ENCODE peak calls at places on chromosomes 6 and 20, in six cellular contexts. F is suprapubic skin, V is left ventricle myocardium inferior, H is PC-3, M is upper lobe of right lung, T is lung. J is an unnamed sample.

GRCh38 chr6:134534708-134535149 is 216.8 kb upstream of the SGK1 start:
- DNase-seq in T (no peak), M (no peak), H (peak; percentile 43), V (no peak), F (no peak), J (no peak)

GRCh38 chr6:166541366-166541765 is 45.1 kb downstream of the RAMACL start:
- DNase-seq in V (no peak), F (no peak), M (no peak), T (no peak), H (no peak), J (no peak)

GRCh38 chr6:130557481-130558112 is 191.8 kb downstream of the TMEM200A start:
- DNase-seq in T (no peak), F (no peak), V (no peak), H (no peak), M (no peak), J (no peak)

GRCh38 chr20:50561379-50562078 is 51.3 kb downstream of the PTPN1 start:
- DNase-seq in H (peak; percentile 99), M (no peak), V (no peak), F (no peak), T (no peak), J (no peak)

GRCh38 chr20:36624925-36625324 is 19.3 kb downstream of the RAB5IF start:
- DNase-seq in T (no peak), M (no peak), H (no peak), V (no peak), F (no peak), J (no peak)

GRCh38 chr6:147700436-147701209 is 192.1 kb downstream of the SAMD5 start:
- DNase-seq in H (no peak), F (no peak), M (no peak), T (no peak), V (no peak), J (no peak)

GRCh38 chr20:15703171-15703911 is 869.9 kb downstream of the KIF16B start:
- DNase-seq in V (no peak), M (no peak), F (no peak), H (peak; percentile 99), T (no peak), J (no peak)

GRCh38 chr6:27049863-27050781 is 197.4 kb upstream of the PRSS16 start:
- DNase-seq in F (no peak), H (no peak), T (peak; percentile 38), M (peak; percentile 73), V (no peak), J (peak; percentile 77)

GRCh38 chr6:159790947-159791598 is 806 bp downstream of the MRPL18 start:
- DNase-seq in T (no peak), H (no peak), M (no peak), F (peak; percentile 70), V (no peak), J (no peak)

GRCh38 chr6:170192905-170193304 is 98.0 kb downstream of the DLL1 start:
- DNase-seq in F (no peak), T (no peak), V (no peak), H (no peak), M (no peak), J (no peak)

GRCh38 chr6:157912326-157912725 is 69.3 kb upstream of the SYNJ2 start:
- DNase-seq in T (no peak), F (no peak), H (no peak), M (no peak), V (no peak), J (no peak)

GRCh38 chr6:120320481-120321162 is 971.1 kb upstream of the MAN1A1 start:
- DNase-seq in F (no peak), H (no peak), M (no peak), V (no peak), T (no peak), J (no peak)

GRCh38 chr20:39109933-39110818 is 148.0 kb downstream of the DHX35 start:
- DNase-seq in M (no peak), V (no peak), F (no peak), H (no peak), T (no peak), J (no peak)

GRCh38 chr6:43699564-43700186 is 12.1 kb upstream of the MRPS18A start:
- DNase-seq in H (peak; percentile 75), T (no peak), V (no peak), M (no peak), F (no peak), J (peak; percentile 83)

GRCh38 chr6:33128318-33128717 is 52.5 kb downstream of the HLA-DPB1 start:
- DNase-seq in H (no peak), F (no peak), T (no peak), M (no peak), V (no peak), J (no peak)

GRCh38 chr6:3176562-3177355 is 19.4 kb upstream of the TUBB2A start:
- DNase-seq in F (peak; percentile 65), T (no peak), M (no peak), V (no peak), H (peak; percentile 62), J (no peak)

GRCh38 chr6:293185-294174 is 1.2 kb downstream of the DUSP22 start:
- DNase-seq in H (peak; percentile 16), M (peak; percentile 74), F (peak; percentile 89), V (no peak), T (peak; percentile 55), J (no peak)

GRCh38 chr6:133978896-133979240 is 25.8 kb downstream of the TBPL1 start:
- DNase-seq in T (no peak), M (no peak), F (no peak), V (no peak), H (peak; percentile 34), J (no peak)

GRCh38 chr6:4967301-4968030 is 36.4 kb downstream of the RPP40 start:
- DNase-seq in T (peak; percentile 14), F (no peak), M (no peak), H (no peak), V (no peak), J (no peak)

GRCh38 chr6:133503330-133503729 is 262.2 kb downstream of the EYA4 start:
- DNase-seq in M (no peak), F (no peak), T (no peak), H (no peak), V (no peak), J (no peak)

GRCh38 chr6:155324172-155324571 is 9.9 kb upstream of the TFB1M start:
- DNase-seq in F (no peak), M (no peak), V (no peak), T (no peak), H (no peak), J (no peak)

GRCh38 chr20:1835126-1835525 is 60.1 kb upstream of the SIRPA start:
- DNase-seq in M (no peak), F (no peak), H (no peak), V (no peak), T (no peak), J (no peak)

GRCh38 chr6:163355471-163355991 is 59.0 kb upstream of the QKI start:
- DNase-seq in T (peak; percentile 56), F (no peak), H (peak; percentile 59), M (peak; percentile 81), V (peak; percentile 78), J (no peak)

GRCh38 chr6:108791700-108792099 is 56.5 kb upstream of the ARMC2 start:
- DNase-seq in V (no peak), M (no peak), F (no peak), H (no peak), T (no peak), J (no peak)

GRCh38 chr20:7180261-7181045 is 413.0 kb downstream of the BMP2 start:
- DNase-seq in V (no peak), T (no peak), M (no peak), F (no peak), H (peak; percentile 70), J (no peak)

GRCh38 chr6:12420626-12421025 is 130.5 kb downstream of the EDN1 start:
- DNase-seq in H (peak; percentile 82), V (no peak), T (no peak), F (no peak), M (no peak), J (no peak)

GRCh38 chr20:39112196-39112743 is 150.1 kb downstream of the DHX35 start:
- DNase-seq in F (no peak), M (no peak), T (no peak), V (no peak), H (peak; percentile 51), J (peak; percentile 29)

GRCh38 chr6:31042801-31043200 is 32.5 kb downstream of the MUC22 start:
- DNase-seq in M (no peak), H (peak; percentile 80), F (no peak), V (peak; percentile 23), T (peak; percentile 73), J (peak; percentile 13)
- TF ChIP-seq CTCF in M (peak; percentile 52), H (peak; percentile 67), F (no peak), V (peak; percentile 63), T (peak; percentile 27), J (peak; percentile 52)

GRCh38 chr20:41715525-41715924 is 97.3 kb upstream of the CHD6 start:
- DNase-seq in T (no peak), M (no peak), H (no peak), V (no peak), F (no peak), J (no peak)
- H3K27ac ChIP-seq in T (no peak overlapping the region), M (no peak overlapping the region), H (no peak overlapping the region), V (no peak overlapping the region), F (no peak overlapping the region), J (no peak overlapping the region)

DNA sequence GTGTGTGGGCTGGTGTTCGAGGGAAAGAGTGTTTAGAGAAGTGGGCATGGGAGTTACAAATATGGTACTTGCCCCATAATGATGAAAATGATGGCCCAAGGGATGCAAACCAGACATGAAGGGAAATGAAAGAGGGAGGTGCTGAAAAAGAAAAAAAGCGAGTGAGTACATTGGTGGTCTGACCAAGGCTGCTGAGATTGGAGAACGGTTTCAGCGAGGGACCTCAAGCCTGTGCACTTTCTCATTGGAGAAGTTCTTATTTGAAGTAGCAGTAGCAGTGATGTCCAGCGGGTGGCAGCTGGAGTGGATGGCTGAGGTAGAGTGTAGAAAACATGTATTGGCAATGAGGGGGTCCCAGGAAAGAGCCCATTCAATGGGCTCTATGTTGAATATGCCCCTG is 54.8 kb downstream of the TNFAIP3 start:
- DNase-seq in M (no peak), V (no peak), F (no peak), T (no peak), H (no peak), J (no peak)
- H3K4me1 ChIP-seq in M (no peaks in the 10 kb centered on the region), V (no peaks in the 10 kb centered on the region), F (peaks cover 10% of the 10 kb centered on the region), T (peaks cover 4% of the 10 kb centered on the region), H (peaks cover 16% of the 10 kb centered on the region), J (no peaks in the 10 kb centered on the region)

GRCh38 chr20:23165964-23166363 is 79.8 kb upstream of the CD93 start:
- DNase-seq in H (no peak), T (no peak), F (no peak), V (no peak), M (no peak), J (no peak)

GRCh38 chr20:23163562-23163961 is 77.4 kb upstream of the CD93 start:
- DNase-seq in M (no peak), V (peak; percentile 5), T (no peak), H (no peak), F (no peak), J (no peak)

GRCh38 chr20:23166563-23166962 is 80.4 kb upstream of the CD93 start:
- DNase-seq in F (no peak), V (no peak), H (no peak), T (no peak), M (no peak), J (no peak)

GRCh38 chr20:23164176-23164601 is 78.1 kb upstream of the CD93 start:
- DNase-seq in M (no peak), F (no peak), T (no peak), H (no peak), V (no peak), J (no peak)

DNA sequence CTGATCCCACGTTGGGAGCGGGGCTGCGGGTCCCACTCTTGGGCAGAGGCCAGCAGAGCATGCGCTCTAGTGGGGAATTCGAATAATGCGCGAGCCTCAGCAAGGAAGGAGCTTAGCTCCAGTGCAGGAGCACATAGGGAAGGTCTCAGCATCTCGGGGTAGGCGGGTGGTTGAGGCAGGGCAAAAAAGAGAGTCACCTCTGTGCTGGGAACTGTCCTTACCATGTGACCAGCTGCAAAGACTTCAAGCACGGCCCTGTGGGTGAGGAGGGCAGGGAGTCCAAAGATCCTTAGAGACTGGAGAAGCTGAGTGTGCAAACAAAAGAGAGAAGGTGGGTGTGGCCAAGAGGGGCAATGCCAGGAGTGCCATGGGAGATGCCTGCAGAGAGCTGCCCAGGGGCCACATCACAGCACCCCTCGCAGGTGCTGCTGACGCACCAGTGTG is 79.2 kb upstream of the CD93 start:
- DNase-seq in V (no peak), F (no peak), M (no peak), H (no peak), T (no peak), J (no peak)
- TF ChIP-seq CTCF in V (no peak), F (no peak), M (no peak), H (no peak), T (no peak), J (no peak)